ENCODE peak calls at places on chromosomes 6 and 20, in six cellular contexts. N is SJSA1, V is naive B cell, S is type B pancreatic cell, L is iris pigment epithelial cell, J is lung. T is an unnamed sample.
A peak's percentile ranks its signal among the peaks of the same experiment; 100 is the strongest.

GRCh38 chr6:97440590-97441176 is 157.7 kb upstream of the MMS22L start:
- DNase-seq in N (no peak), V (no peak), S (no peak), L (peak; percentile 42), J (no peak), T (peak; percentile 56)

GRCh38 chr6:136014454-136015421 is 163.2 kb downstream of the PDE7B start:
- DNase-seq in N (peak; percentile 88), V (no peak), S (no peak), L (peak; percentile 100), J (no peak), T (peak; percentile 99)

GRCh38 chr6:70725817-70726413 is 58.2 kb downstream of the SMAP1 start:
- DNase-seq in N (no peak), V (no peak), S (no peak), L (peak; percentile 58), J (no peak), T (no peak)

GRCh38 chr6:163085426-163085825 is 329.1 kb upstream of the QKI start:
- DNase-seq in N (no peak), V (no peak), S (no peak), L (no peak), J (no peak), T (no peak)

GRCh38 chr20:63116412-63117106 is 99.4 kb downstream of the YTHDF1 start:
- DNase-seq in N (no peak), V (no peak), S (no peak), L (peak; percentile 16), J (no peak), T (peak; percentile 19)

GRCh38 chr6:118674772-118675171 is 23.4 kb upstream of the CEP85L start:
- DNase-seq in N (no peak), V (no peak), S (no peak), L (no peak), J (no peak), T (no peak)

GRCh38 chr6:9062581-9062980 is 627.2 kb upstream of the SLC35B3 start:
- DNase-seq in N (no peak), V (no peak), S (no peak), L (no peak), J (no peak), T (no peak)

GRCh38 chr6:7542878-7543394 is 1.5 kb downstream of the DSP start:
- DNase-seq in N (no peak), V (no peak), S (no peak), L (no peak), J (peak; percentile 45), T (peak; percentile 28)

GRCh38 chr20:23241416-23241815 is 109.2 kb upstream of the NXT1 start:
- DNase-seq in N (no peak), V (no peak), S (no peak), L (no peak), J (no peak), T (no peak)

GRCh38 chr6:44841829-44842228 is 454.3 kb downstream of the CDC5L start:
- DNase-seq in N (no peak), V (no peak), S (no peak), L (no peak), J (no peak), T (no peak)

GRCh38 chr6:79134699-79135474 is 56.8 kb upstream of the PHIP start:
- DNase-seq in N (no peak), V (no peak), S (no peak), L (no peak), J (no peak), T (no peak)

GRCh38 chr6:65900928-65901327 is 193.9 kb upstream of the EYS start:
- DNase-seq in N (no peak), V (no peak), S (no peak), L (no peak), J (no peak), T (no peak)

GRCh38 chr6:157551041-157551832 is 170.2 kb downstream of the ZDHHC14 start:
- DNase-seq in N (no peak), V (no peak), S (no peak), L (no peak), J (no peak), T (peak; percentile 29)

GRCh38 chr6:29011276-29011734 is 6.2 kb upstream of the ZNF311 start:
- DNase-seq in N (peak; percentile 21), V (peak; percentile 28), S (no peak), L (peak; percentile 72), J (no peak), T (peak; percentile 73)

GRCh38 chr6:117992856-117993255 is 85.8 kb downstream of the SLC35F1 start:
- DNase-seq in N (no peak), V (no peak), S (no peak), L (peak; percentile 1), J (no peak), T (no peak)

GRCh38 chr6:30444451-30444742 is 44.9 kb upstream of the HLA-E start:
- DNase-seq in N (no peak), V (no peak), S (no peak), L (no peak), J (no peak), T (no peak)

GRCh38 chr20:14997791-14998190 is 660.4 kb upstream of the FLRT3 start:
- DNase-seq in N (no peak), V (no peak), S (no peak), L (peak; percentile 63), J (no peak), T (peak; percentile 9)